ENCODE peak calls at places on chromosomes 16 and 17, in ten cellular contexts. B is EL, W is right cardiac atrium, U is EH, Z is brain microvascular endothelial cell, Q is NAMALWA, O is neural progenitor cell, G is tibial artery, N is ovary, L is ACHN. J is an unnamed sample.

GRCh38 chr16:68356249-68356918 is 45.6 kb downstream of the PRMT7 start:
- DNase-seq in B (no peak), W (peak), U (no peak), Z (no peak), Q (no peak), O (no peak), G (no peak), N (no peak), L (no peak), J (peak)

GRCh38 chr16:8677481-8677880 is 3.1 kb downstream of the ABAT start:
- DNase-seq in B (peak), W (no peak), U (peak), Z (no peak), Q (no peak), O (no peak), G (no peak), N (no peak), L (no peak), J (no peak)

GRCh38 chr16:82082543-82083244 is 47.6 kb downstream of the HSD17B2 start:
- DNase-seq in B (peak), W (no peak), U (peak), Z (peak), Q (no peak), O (no peak), G (no peak), N (no peak), L (peak), J (peak)

GRCh38 chr17:35849469-35850348 is 19.0 kb downstream of the HEATR9 start:
- DNase-seq in B (peak), W (peak), U (peak), Z (peak), Q (peak), O (peak), G (no peak), N (peak), L (peak), J (peak)

GRCh38 chr16:87844374-87844733 is 25.0 kb downstream of the SLC7A5 start:
- DNase-seq in B (no peak), W (no peak), U (no peak), Z (peak), Q (no peak), O (peak), G (no peak), N (no peak), L (no peak), J (no peak)

GRCh38 chr17:44065668-44066203 is 735 bp downstream of the LSM12 start:
- DNase-seq in B (no peak), W (no peak), U (no peak), Z (no peak), Q (peak), O (no peak), G (no peak), N (no peak), L (peak), J (peak)

GRCh38 chr16:11499295-11500089 is 87.2 kb downstream of the LITAF start:
- DNase-seq in B (no peak), W (no peak), U (no peak), Z (no peak), Q (no peak), O (no peak), G (no peak), N (no peak), L (peak), J (no peak)

GRCh38 chr17:80795737-80796136 is 195.9 kb upstream of the CHMP6 start:
- DNase-seq in B (no peak), W (peak), U (no peak), Z (no peak), Q (no peak), O (no peak), G (no peak), N (peak), L (no peak), J (no peak)

GRCh38 chr17:6072157-6072556 is 2.0 kb downstream of the WSCD1 start:
- DNase-seq in B (peak), W (no peak), U (peak), Z (no peak), Q (no peak), O (no peak), G (no peak), N (no peak), L (peak), J (no peak)

GRCh38 chr16:71837150-71837549 is 8.6 kb upstream of the ATXN1L start:
- DNase-seq in B (no peak), W (no peak), U (no peak), Z (no peak), Q (no peak), O (no peak), G (no peak), N (no peak), L (no peak), J (no peak)

GRCh38 chr17:75262112-75262606 is 480 bp downstream of the MRPS7 start:
- DNase-seq in B (no peak), W (peak), U (no peak), Z (no peak), Q (no peak), O (peak), G (no peak), N (no peak), L (peak), J (no peak)

GRCh38 chr17:10631048-10631700 is 25.9 kb downstream of the MYH3 start:
- DNase-seq in B (peak), W (no peak), U (peak), Z (no peak), Q (peak), O (peak), G (no peak), N (no peak), L (peak), J (peak)

GRCh38 chr17:77632619-77633018 is 325.9 kb upstream of the TNRC6C start:
- DNase-seq in B (no peak), W (no peak), U (no peak), Z (no peak), Q (no peak), O (no peak), G (no peak), N (no peak), L (no peak), J (no peak)

GRCh38 chr17:72498671-72499210 is 377.9 kb downstream of the SOX9 start:
- DNase-seq in B (no peak), W (no peak), U (no peak), Z (no peak), Q (no peak), O (no peak), G (no peak), N (no peak), L (no peak), J (no peak)

GRCh38 chr17:81502471-81503017 is 10.1 kb downstream of the ACTG1 start:
- DNase-seq in B (no peak), W (no peak), U (peak), Z (no peak), Q (no peak), O (no peak), G (no peak), N (no peak), L (no peak), J (no peak)

J was measured in activated CD4-positive, alpha-beta memory T cell treated with anti-CD3 and anti-CD28 coated beads for 36 hours.